ENCODE peak calls at places on chromosomes 11 and 22, in four cellular contexts. J is GM12891, A is K562, L is HL-60. U is an unnamed sample.

GRCh38 chr11:101863361-101863760 is 51.4 kb upstream of the CEP126 start:
- DNase-seq in J (no peak), A (no peak), L (no peak), U (no peak)

GRCh38 chr11:109490953-109491733 is 69.2 kb downstream of the C11orf87 start:
- DNase-seq in J (no peak), A (no peak), L (no peak), U (no peak)

GRCh38 chr11:21783954-21784353 is 408.9 kb upstream of the ANO5 start:
- DNase-seq in J (no peak), A (no peak), L (no peak), U (no peak)

GRCh38 chr22:49381595-49382450 is 445.9 kb downstream of the BRD1 start:
- DNase-seq in J (no peak), A (no peak), L (no peak), U (no peak)

GRCh38 chr22:28831140-28832072 is 31.0 kb upstream of the XBP1 start:
- DNase-seq in J (no peak), A (no peak), L (no peak), U (no peak)

GRCh38 chr11:64299847-64300648 is at the start of gene CATSPERZ:
- DNase-seq in J (no peak), A (no peak), L (no peak), U (no peak)

GRCh38 chr22:35480143-35480542 is 60.5 kb upstream of the RASD2 start:
- DNase-seq in J (no peak), A (no peak), L (no peak), U (no peak)

GRCh38 chr11:62450543-62451242 is 31.9 kb downstream of the SCGB1A1 start:
- DNase-seq in J (no peak), A (no peak), L (no peak), U (no peak)

GRCh38 chr11:57248780-57249383 is 11.8 kb upstream of the APLNR start:
- DNase-seq in J (no peak), A (peak; percentile 50), L (no peak), U (no peak)

GRCh38 chr22:50141891-50142363 is 28.6 kb upstream of the PANX2 start:
- DNase-seq in J (no peak), A (no peak), L (no peak), U (no peak)

GRCh38 chr11:65797711-65798110 is 10.8 kb downstream of the OVOL1 start:
- DNase-seq in J (no peak), A (no peak), L (no peak), U (no peak)

GRCh38 chr11:128422576-128423370 is 164.6 kb downstream of the ETS1 start:
- DNase-seq in J (no peak), A (no peak), L (no peak), U (no peak)

GRCh38 chr22:35523167-35523928 is 17.3 kb upstream of the RASD2 start:
- DNase-seq in J (no peak), A (no peak), L (no peak), U (no peak)

GRCh38 chr22:35546886-35547285 is 6.3 kb downstream of the RASD2 start:
- DNase-seq in J (no peak), A (no peak), L (no peak), U (no peak)

GRCh38 chr22:31753005-31753633 is 700 bp upstream of the DEPDC5 start:
- DNase-seq in J (no peak), A (peak; percentile 45), L (peak; percentile 45), U (no peak)

GRCh38 chr11:67272327-67273259 is 6.3 kb downstream of the GRK2 start:
- DNase-seq in J (no peak), A (no peak), L (peak; percentile 74), U (no peak)

GRCh38 chr11:36775157-36775556 is 177.1 kb upstream of the RAG2 start:
- DNase-seq in J (no peak), A (no peak), L (no peak), U (no peak)

GRCh38 chr11:8360086-8360828 is 96.6 kb upstream of the LMO1 start:
- DNase-seq in J (no peak), A (no peak), L (no peak), U (no peak)

GRCh38 chr11:124115782-124116616 is 749 bp downstream of the VWA5A start:
- DNase-seq in J (no peak), A (no peak), L (no peak), U (no peak)

GRCh38 chr11:64396079-64396591 is 37.2 kb downstream of the RPS6KA4 start:
- DNase-seq in J (no peak), A (no peak), L (no peak), U (no peak)

GRCh38 chr22:40556641-40557040 is 79.9 kb downstream of the MRTFA start:
- DNase-seq in J (no peak), A (no peak), L (no peak), U (no peak)

GRCh38 chr11:100978442-100978841 is 151.2 kb downstream of the PGR start:
- DNase-seq in J (no peak), A (no peak), L (no peak), U (no peak)

GRCh38 chr22:42389137-42389536 is 43.1 kb downstream of the NFAM1 start:
- DNase-seq in J (no peak), A (no peak), L (no peak), U (no peak)

GRCh38 chr11:13288375-13289029 is 10.9 kb downstream of the BMAL1 start:
- DNase-seq in J (no peak), A (no peak), L (no peak), U (no peak)

GRCh38 chr11:70944141-70944540 is 308.2 kb downstream of the SHANK2 start:
- DNase-seq in J (no peak), A (no peak), L (no peak), U (no peak)

GRCh38 chr11:57647960-57648776 is 1.5 kb downstream of the YPEL4 start:
- DNase-seq in J (no peak), A (peak; percentile 83), L (no peak), U (no peak)

GRCh38 chr11:61961570-61962212 is 5.7 kb downstream of the FTH1 start:
- DNase-seq in J (no peak), A (no peak), L (no peak), U (no peak)

GRCh38 chr11:105045897-105046296 is 762 bp upstream of the CARD16 start:
- DNase-seq in J (no peak), A (no peak), L (no peak), U (no peak)

GRCh38 chr22:47586038-47586437 is 823.6 kb downstream of the TBC1D22A start:
- DNase-seq in J (no peak), A (no peak), L (no peak), U (no peak)

GRCh38 chr22:28005513-28005912 is 86.5 kb upstream of the PITPNB start:
- DNase-seq in J (no peak), A (no peak), L (no peak), U (no peak)

GRCh38 chr22:24952837-24953293 is 349 bp downstream of the KIAA1671 start:
- DNase-seq in J (peak; percentile 30), A (no peak), L (no peak), U (no peak)

GRCh38 chr22:42316988-42317387 is 46.5 kb upstream of the TCF20 start:
- DNase-seq in J (no peak), A (peak; percentile 36), L (no peak), U (no peak)

GRCh38 chr11:32852142-32852541 is 22.4 kb downstream of the PRRG4 start:
- DNase-seq in J (no peak), A (no peak), L (no peak), U (no peak)

GRCh38 chr11:61918251-61919112 is 1.1 kb upstream of the RAB3IL1 start:
- DNase-seq in J (peak; percentile 9), A (peak; percentile 9), L (no peak), U (no peak)

GRCh38 chr11:18471995-18472394 is 16.3 kb downstream of the LDHAL6A start:
- DNase-seq in J (no peak), A (no peak), L (no peak), U (no peak)

GRCh38 chr11:3161720-3162409 is 3.2 kb downstream of the OSBPL5 start:
- DNase-seq in J (no peak), A (no peak), L (no peak), U (no peak)

GRCh38 chr11:1873048-1873812 is 18.5 kb downstream of the PRR33 start:
- DNase-seq in J (no peak), A (no peak), L (no peak), U (no peak)
- TF ChIP-seq SPI1 in J (no peak), A (no peak), L (no peak), U (no peak)

GRCh38 chr22:44807232-44807631 is 54.9 kb downstream of the ARHGAP8 start:
- DNase-seq in J (no peak), A (no peak), L (no peak), U (no peak)
- TF ChIP-seq SPI1 in J (no peak), A (no peak), L (no peak), U (no peak)

GRCh38 chr11:69319255-69320106 is 25.5 kb downstream of the MYEOV start:
- DNase-seq in J (no peak), A (no peak), L (no peak), U (no peak)

GRCh38 chr11:69320326-69320725 is 26.4 kb downstream of the MYEOV start:
- DNase-seq in J (no peak), A (no peak), L (no peak), U (no peak)

GRCh38 chr11:69318093-69318420 is 24.1 kb downstream of the MYEOV start:
- DNase-seq in J (no peak), A (no peak), L (no peak), U (no peak)

GRCh38 chr11:69316941-69317340 is 23.0 kb downstream of the MYEOV start:
- DNase-seq in J (no peak), A (no peak), L (no peak), U (no peak)

DNA sequence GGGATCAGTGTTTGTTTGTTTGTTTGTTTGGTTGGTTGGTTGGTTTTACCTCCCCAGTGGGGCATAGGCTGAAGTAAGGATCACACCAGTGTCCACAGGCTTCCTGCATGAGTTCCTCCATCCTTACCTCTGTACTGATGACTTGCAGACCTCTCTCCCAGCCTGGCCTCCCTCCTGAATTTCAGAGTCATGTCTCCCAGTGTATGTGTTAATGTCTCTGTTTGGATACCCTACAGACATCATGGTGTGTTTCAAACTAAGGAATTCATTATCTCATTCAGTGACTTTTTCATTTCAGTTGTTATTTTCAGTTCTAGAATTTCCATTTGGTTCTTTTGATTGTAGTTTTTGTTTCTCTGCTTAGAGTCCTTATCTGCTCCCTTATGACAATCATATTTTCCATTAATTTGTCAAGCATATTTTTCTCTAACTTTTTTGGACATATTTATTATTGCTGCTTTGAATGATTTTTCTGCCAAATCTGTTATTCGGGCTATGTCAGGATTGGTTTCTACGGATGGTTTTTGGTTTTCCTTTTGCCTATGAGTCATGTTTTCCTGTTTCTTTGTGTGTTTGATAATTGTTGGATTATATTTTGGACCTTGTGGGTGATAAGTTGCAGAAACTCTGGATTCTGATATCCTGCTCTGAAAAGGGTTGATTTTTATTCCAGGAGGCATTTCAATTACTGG is 23.6 kb downstream of the MYEOV start:
- DNase-seq in J (no peak), A (no peak), L (no peak), U (no peak)
- TF ChIP-seq SPI1 in J (no peak), A (no peak), L (no peak), U (no peak)

DNA sequence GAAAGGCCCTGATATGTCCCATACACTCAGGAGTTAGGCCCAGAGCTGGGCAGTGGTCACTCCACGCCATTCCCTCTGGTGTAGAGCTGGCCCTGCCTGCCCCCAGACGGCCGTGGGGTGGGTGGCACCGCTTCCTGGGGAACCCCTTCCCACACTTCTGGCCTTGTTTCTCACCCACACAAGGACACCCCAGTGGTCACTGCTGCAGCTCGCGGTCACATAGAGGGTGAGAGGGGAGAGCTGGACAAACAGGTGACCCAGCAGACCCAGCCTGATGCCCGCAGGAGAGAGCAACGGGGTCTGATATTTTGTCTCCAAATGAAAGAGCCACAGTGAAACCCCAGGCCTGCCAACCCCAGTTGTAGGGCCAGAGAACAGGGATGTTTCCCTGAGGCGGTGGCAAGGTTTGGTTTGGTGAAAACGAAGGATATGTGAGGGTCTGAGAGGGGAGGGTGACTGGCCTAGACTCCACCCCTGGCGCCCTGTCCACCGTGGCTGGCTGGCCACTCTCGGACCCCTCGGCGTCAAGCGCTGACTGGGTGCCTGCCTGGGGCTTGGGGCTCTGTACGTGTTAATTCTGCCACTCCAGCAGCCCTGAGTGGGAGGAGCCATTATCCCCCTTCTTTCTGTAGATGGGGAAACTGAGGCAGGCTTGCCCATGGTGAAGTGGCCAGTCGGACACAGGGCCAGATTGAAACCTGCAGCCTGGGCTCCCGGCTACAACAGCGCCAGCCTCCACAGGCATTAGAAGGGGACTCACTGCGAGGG is 71.0 kb upstream of the PPARA start:
- DNase-seq in J (no peak), A (no peak), L (no peak), U (no peak)
- TF ChIP-seq SPI1 in J (no peak), A (no peak), L (no peak), U (no peak)